ENCODE peak calls at places on chromosome 20, in four cellular contexts. N is H7; M is stimulated activated naive CD8-positive, alpha-beta T cell treated with anti-CD3 and anti-CD28 coated beads, Interleukin-15, amount 100 ng/mL, for 72 hours; F is pons. B is an unnamed sample.

GRCh38 chr20:12535316-12535715 is 473.5 kb upstream of the SPTLC3 start:
- DNase-seq in N (no peak), M (no peak), F (no peak), B (no peak)

GRCh38 chr20:58141496-58141895 is 87.0 kb downstream of the ANKRD60 start:
- DNase-seq in M (no peak), N (no peak), F (peak), B (no peak)

GRCh38 chr20:51955756-51956155 is 153.4 kb upstream of the SALL4 start:
- DNase-seq in N (no peak), M (no peak), F (no peak), B (no peak)

GRCh38 chr20:40600441-40601235 is 88.4 kb downstream of the MAFB start:
- DNase-seq in M (no peak), N (no peak), F (no peak), B (no peak)

GRCh38 chr20:45343445-45343866 is 4.8 kb downstream of the SDC4 start:
- DNase-seq in F (no peak), M (no peak), N (no peak), B (no peak)

GRCh38 chr20:24664266-24664986 is 195.0 kb downstream of the SYNDIG1 start:
- DNase-seq in M (no peak), N (no peak), F (no peak), B (no peak)

GRCh38 chr20:1894471-1894950 is 696 bp upstream of the SIRPA start:
- DNase-seq in F (no peak), M (peak), N (peak), B (no peak)

GRCh38 chr20:20553534-20553933 is 158.9 kb downstream of the RALGAPA2 start:
- DNase-seq in N (no peak), F (no peak), M (no peak), B (no peak)

GRCh38 chr20:44442298-44443070 is 33.2 kb upstream of the TTPAL start:
- DNase-seq in N (no peak), F (no peak), M (no peak), B (no peak)

GRCh38 chr20:26163890-26164289 is 467.2 kb upstream of the ZNF337 start:
- DNase-seq in N (no peak), F (no peak), M (no peak), B (no peak)

GRCh38 chr20:51837876-51838420 is 35.6 kb upstream of the SALL4 start:
- DNase-seq in F (no peak), M (no peak), N (no peak), B (no peak)

GRCh38 chr20:59631751-59632380 is 27.5 kb downstream of the PHACTR3 start:
- DNase-seq in M (no peak), N (no peak), F (no peak), B (no peak)

B was measured in NK-92 treated with Interleukin-12 subunit alpha and Interleukin-12 subunit beta, amount 100 ng/mL, for 24 hours.